ENCODE peak calls at places on chromosomes 11 and 22, in four cellular contexts. E is NCI-H460, T is substantia nigra, M is NCI-H1092 treated with DMSO at 0.1 percent for 48 hours. J is an unnamed sample.

GRCh38 chr11:14905104-14906033 is 13.3 kb upstream of the CYP2R1 start:
- DNase-seq in T (peak; percentile 32), E (no peak), M (no peak), J (no peak)

GRCh38 chr11:65637794-65638317 is at the start of gene SIPA1:
- DNase-seq in T (peak; percentile 50), E (peak; percentile 69), M (peak; percentile 65), J (peak; percentile 45)

GRCh38 chr11:119377112-119377901 is 4.2 kb downstream of the USP2 start:
- DNase-seq in E (no peak), T (no peak), M (no peak), J (no peak)

GRCh38 chr11:82229346-82229745 is 504.3 kb downstream of the FAM181B start:
- DNase-seq in M (no peak), T (no peak), E (peak; percentile 8), J (no peak)

GRCh38 chr11:111996129-111996528 is 29.1 kb upstream of the DLAT start:
- DNase-seq in T (no peak), M (no peak), E (no peak), J (no peak)

GRCh38 chr11:7522106-7522505 is 8.3 kb downstream of the PPFIBP2 start:
- DNase-seq in E (no peak), T (no peak), M (no peak), J (no peak)

GRCh38 chr11:64534950-64535349 is 56.1 kb upstream of the SLC22A12 start:
- DNase-seq in M (no peak), E (no peak), T (no peak), J (no peak)

GRCh38 chr11:19435306-19435989 is 194.7 kb upstream of the E2F8 start:
- DNase-seq in E (no peak), M (no peak), T (no peak), J (no peak)

GRCh38 chr11:130054966-130055365 is 14.7 kb upstream of the APLP2 start:
- DNase-seq in M (no peak), T (no peak), E (no peak), J (no peak)

GRCh38 chr11:3984896-3985295 is 109.7 kb upstream of the RRM1 start:
- DNase-seq in M (no peak), E (no peak), T (no peak), J (no peak)

GRCh38 chr11:74004694-74005615 is 3.9 kb downstream of the UCP3 start:
- DNase-seq in E (no peak), M (no peak), T (no peak), J (no peak)

GRCh38 chr22:35230417-35230816 is 26.9 kb upstream of the HMGXB4 start:
- DNase-seq in E (no peak), M (no peak), T (no peak), J (no peak)

GRCh38 chr11:65850217-65851082 is 7.5 kb downstream of the CFL1 start:
- DNase-seq in T (no peak), E (no peak), M (no peak), J (no peak)

GRCh38 chr11:107494036-107494435 is 36.4 kb upstream of the CWF19L2 start:
- DNase-seq in E (no peak), T (no peak), M (no peak), J (no peak)

GRCh38 chr11:17013548-17014320 is 480 bp downstream of the PLEKHA7 start:
- DNase-seq in M (no peak), T (no peak), E (no peak), J (no peak)

GRCh38 chr11:69638941-69639681 is 1.8 kb upstream of the CCND1 start:
- DNase-seq in T (peak; percentile 44), M (peak; percentile 76), E (peak; percentile 91), J (peak; percentile 61)

GRCh38 chr11:121231576-121232278 is 60.8 kb upstream of the SC5D start:
- DNase-seq in M (no peak), T (no peak), E (no peak), J (no peak)

GRCh38 chr22:49657275-49657973 is 170.2 kb downstream of the BRD1 start:
- DNase-seq in M (no peak), E (no peak), T (no peak), J (no peak)

GRCh38 chr22:43263645-43264514 is 76.9 kb upstream of the TTLL12 start:
- DNase-seq in E (peak; percentile 69), T (no peak), M (peak; percentile 3), J (no peak)

J was measured in dorsolateral prefrontal cortex.